ENCODE peak calls at places on chromosomes 12 and 14, in four cellular contexts. A, H, B and Y are unnamed samples.

GRCh38 chr14:100083706-100084105 is 18.5 kb downstream of the EVL start:
- DNase-seq in A (no peak), H (no peak), B (peak), Y (no peak)

GRCh38 chr14:81301371-81301770 is 80.6 kb upstream of the GTF2A1 start:
- DNase-seq in A (no peak), H (no peak), B (no peak), Y (no peak)

GRCh38 chr12:19453961-19454360 is 14.7 kb downstream of the AEBP2 start:
- DNase-seq in A (no peak), H (no peak), B (no peak), Y (no peak)

GRCh38 chr14:95895720-95896119 is 19.1 kb downstream of the TUNAR start:
- DNase-seq in A (peak), H (peak), B (no peak), Y (peak)

GRCh38 chr12:63045020-63045860 is 105.8 kb downstream of the AVPR1A start:
- DNase-seq in A (no peak), H (no peak), B (peak), Y (peak)

GRCh38 chr12:42568952-42569916 is 20.3 kb downstream of the PRICKLE1 start:
- DNase-seq in A (peak), H (peak), B (peak), Y (no peak)

GRCh38 chr12:65818454-65819382 is 5.6 kb upstream of the HMGA2 start:
- DNase-seq in A (no peak), H (no peak), B (peak), Y (no peak)

GRCh38 chr14:72792051-72792788 is 101.7 kb downstream of the DPF3 start:
- DNase-seq in A (no peak), H (no peak), B (no peak), Y (no peak)

GRCh38 chr12:6471992-6472366 is 1.5 kb upstream of the VAMP1 start:
- DNase-seq in A (no peak), H (no peak), B (no peak), Y (no peak)

GRCh38 chr12:111404362-111405148 is 1.2 kb upstream of the SH2B3 start:
- DNase-seq in A (peak), H (peak), B (no peak), Y (no peak)

GRCh38 chr14:32020882-32021281 is 56.2 kb upstream of the ARHGAP5 start:
- DNase-seq in A (no peak), H (peak), B (no peak), Y (no peak)
- TF ChIP-seq MAZ in A (no peak), H (no peak), B (no peak), Y (no peak)

DNA sequence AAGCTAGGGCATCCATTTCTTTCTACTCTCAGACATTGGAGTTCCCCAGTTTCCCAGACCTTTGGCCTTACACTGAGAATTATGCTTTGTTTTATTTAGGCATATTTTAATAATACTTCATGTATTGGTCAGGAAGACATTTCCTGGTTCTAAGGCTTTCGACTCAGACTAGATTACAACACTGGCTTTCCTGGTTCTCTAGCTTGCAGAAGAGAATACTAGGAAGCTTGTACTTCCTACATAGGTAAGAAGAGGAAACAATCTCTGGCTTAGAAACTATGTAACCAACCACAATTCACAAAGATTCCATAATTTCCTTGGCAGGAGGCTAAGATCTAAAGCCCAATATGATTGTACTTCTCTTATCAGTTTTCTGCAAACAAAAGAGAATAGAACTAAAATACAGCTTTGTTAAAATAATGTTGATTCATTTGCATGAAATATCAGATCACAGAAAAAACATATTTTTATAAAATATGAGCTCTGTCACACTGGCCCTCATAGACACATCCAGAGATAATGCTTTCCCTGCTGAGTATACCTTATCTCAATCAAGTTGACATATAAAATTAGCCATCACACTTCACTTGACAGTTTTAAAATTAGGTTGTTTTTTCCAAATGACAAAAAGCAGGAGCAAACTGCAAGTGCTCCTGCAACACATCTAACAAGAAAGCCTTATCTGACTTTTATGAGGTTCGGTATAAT is 30.5 kb downstream of the CLEC2D start:
- DNase-seq in A (no peak), H (no peak), B (peak), Y (no peak)
- TF ChIP-seq MAZ in A (no peak), H (no peak), B (no peak), Y (no peak)

GRCh38 chr12:130455161-130455560 is 117.5 kb downstream of the PIWIL1 start:
- DNase-seq in A (no peak), H (no peak), B (no peak), Y (no peak)
- TF ChIP-seq MAZ in A (no peak), H (no peak), B (no peak), Y (no peak)

GRCh38 chr12:69241444-69242092 is 2.2 kb downstream of the CPSF6 start:
- DNase-seq in A (no peak), H (no peak), B (peak), Y (no peak)

GRCh38 chr12:69239286-69239921 is at the start of gene CPSF6:
- DNase-seq in A (peak), H (peak), B (peak), Y (peak)

GRCh38 chr12:69239922-69240624 is 704 bp downstream of the CPSF6 start:
- DNase-seq in A (no peak), H (no peak), B (peak), Y (peak)

GRCh38 chr12:69238589-69239285 is 632 bp upstream of the CPSF6 start:
- DNase-seq in A (no peak), H (no peak), B (no peak), Y (no peak)

GRCh38 chr12:69240625-69240984 is 1.2 kb downstream of the CPSF6 start:
- DNase-seq in A (no peak), H (no peak), B (peak), Y (peak)
- TF ChIP-seq MAZ in A (no peak), H (no peak), B (no peak), Y (no peak)

GRCh38 chr12:79023261-79023660 is 158.7 kb downstream of the SYT1 start:
- DNase-seq in A (no peak), H (no peak), B (no peak), Y (no peak)
- TF ChIP-seq MAZ in A (no peak), H (no peak), B (no peak), Y (no peak)

GRCh38 chr14:76762617-76763361 is 1.5 kb downstream of the VASH1 start:
- DNase-seq in A (no peak), H (no peak), B (no peak), Y (no peak)

GRCh38 chr14:76761198-76761848 is at the start of gene VASH1:
- DNase-seq in A (no peak), H (peak), B (peak), Y (peak)

GRCh38 chr14:76759589-76759988 is 1.7 kb upstream of the VASH1 start:
- DNase-seq in A (no peak), H (peak), B (no peak), Y (no peak)

GRCh38 chr14:76761849-76762616 is 765 bp downstream of the VASH1 start:
- DNase-seq in A (no peak), H (no peak), B (no peak), Y (no peak)

DNA sequence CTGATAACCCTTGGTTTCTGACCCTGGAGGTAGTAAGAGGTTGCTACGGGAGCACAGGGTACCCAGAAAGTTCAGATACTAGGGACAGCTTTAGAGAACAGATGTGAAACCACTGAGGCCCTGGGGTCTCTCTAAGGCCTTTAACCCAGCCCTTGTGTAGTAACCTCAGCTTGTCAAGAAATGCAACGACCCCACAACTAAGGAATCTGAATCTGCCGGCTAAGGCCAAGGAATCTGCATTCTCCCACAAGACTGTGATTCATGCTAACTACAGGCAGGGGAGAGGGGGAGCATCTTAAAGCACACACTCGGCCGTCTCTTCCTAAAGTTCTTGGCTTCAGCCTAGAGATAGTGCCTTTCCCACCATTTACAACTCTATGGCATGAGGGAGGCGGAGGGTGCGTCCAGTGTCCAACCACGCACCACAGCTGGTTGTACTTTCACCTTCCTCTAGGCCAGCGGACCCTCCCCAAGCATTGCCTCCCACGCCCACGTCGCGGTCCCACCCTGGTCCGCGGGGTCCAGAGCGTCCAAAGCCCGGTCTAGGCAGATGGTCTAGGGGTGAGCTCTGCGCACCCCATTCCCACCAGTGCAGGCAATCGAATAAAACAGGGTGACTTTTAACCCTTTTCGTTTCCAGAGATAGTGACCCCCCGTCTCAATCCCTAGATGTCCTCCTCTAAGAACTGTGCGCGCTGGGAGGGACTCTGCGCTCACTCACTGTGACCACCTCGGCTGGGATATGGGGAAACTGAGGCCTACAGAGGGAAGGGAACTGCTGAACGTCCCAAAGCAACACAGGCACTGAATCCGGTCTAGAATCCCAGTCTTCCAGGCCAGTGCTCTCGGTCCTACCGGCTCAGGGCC is 704 bp upstream of the VASH1 start:
- DNase-seq in A (no peak), H (peak), B (no peak), Y (no peak)
- TF ChIP-seq MAZ in A (no peak), H (no peak), B (no peak), Y (no peak)

DNA sequence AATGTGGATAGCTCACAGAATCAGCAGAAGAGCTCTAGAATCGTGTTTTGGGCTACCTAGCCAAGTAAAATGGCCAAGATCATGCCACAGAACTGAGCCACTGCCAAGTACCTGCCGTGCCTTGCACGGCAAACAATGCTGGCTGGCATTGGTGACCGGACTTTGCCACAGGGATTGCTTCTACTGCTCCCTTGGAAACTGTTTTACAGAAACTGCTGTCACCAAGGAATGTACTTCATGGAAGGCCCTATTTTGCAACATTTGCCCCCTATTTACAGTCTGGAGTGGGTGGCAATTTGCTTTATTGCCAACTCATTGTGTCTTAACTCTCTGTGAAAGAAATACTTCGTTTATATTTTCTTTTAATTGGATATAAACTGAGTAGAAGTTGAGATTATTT is 49.0 kb downstream of the BORCS5 start:
- DNase-seq in A (peak), H (no peak), B (no peak), Y (peak)
- TF ChIP-seq MAZ in A (no peak), H (no peak), B (no peak), Y (no peak)